ENCODE peak calls at places on chromosomes 3 and 15, in six cellular contexts. One of them, this sample, is unnamed. For H4K20me1, the result is how much of the 10 kb centered on the place peaks cover.

GRCh38 chr3:53342353-53342752 is 5.0 kb downstream of the DCP1A start:
- DNase-seq in SK-N-SH: no peak
- DNase-seq in GM12878: no peak
- DNase-seq in H1: no peak
- DNase-seq in HepG2: no peak
- DNase-seq in K562: no peak
- DNase-seq in this sample: no peak

GRCh38 chr3:72481542-72481941 is 366.7 kb downstream of the SHQ1 start:
- DNase-seq in K562: no peak
- DNase-seq in GM12878: no peak
- DNase-seq in SK-N-SH: no peak
- DNase-seq in HepG2: no peak
- DNase-seq in H1: no peak
- DNase-seq in this sample: no peak

GRCh38 chr3:78402720-78403119 is 1362.8 kb downstream of the ROBO2 start:
- DNase-seq in GM12878: no peak
- DNase-seq in HepG2: no peak
- DNase-seq in H1: no peak
- DNase-seq in SK-N-SH: no peak
- DNase-seq in K562: no peak
- DNase-seq in this sample: no peak

GRCh38 chr15:70199124-70199482 is 101.4 kb upstream of the TLE3 start:
- DNase-seq in HepG2: no peak
- DNase-seq in GM12878: no peak
- DNase-seq in SK-N-SH: peak
- DNase-seq in H1: no peak
- DNase-seq in K562: no peak
- DNase-seq in this sample: no peak

GRCh38 chr15:54687628-54688027 is 509.1 kb downstream of the RSL24D1 start:
- DNase-seq in SK-N-SH: no peak
- DNase-seq in H1: no peak
- DNase-seq in K562: no peak
- DNase-seq in HepG2: no peak
- DNase-seq in GM12878: no peak
- DNase-seq in this sample: no peak

GRCh38 chr3:118641608-118642007 is 393.0 kb downstream of the IGSF11 start:
- DNase-seq in GM12878: no peak
- DNase-seq in HepG2: no peak
- DNase-seq in SK-N-SH: peak
- DNase-seq in K562: no peak
- DNase-seq in H1: peak
- DNase-seq in this sample: no peak

GRCh38 chr15:100900136-100900894 is 18.8 kb upstream of the LRRK1 start:
- DNase-seq in SK-N-SH: no peak
- DNase-seq in H1: no peak
- DNase-seq in HepG2: no peak
- DNase-seq in GM12878: no peak
- DNase-seq in K562: no peak
- DNase-seq in this sample: no peak

GRCh38 chr3:173371848-173372487 is 25.6 kb upstream of the NLGN1 start:
- DNase-seq in SK-N-SH: peak
- DNase-seq in GM12878: no peak
- DNase-seq in H1: no peak
- DNase-seq in HepG2: no peak
- DNase-seq in K562: no peak
- DNase-seq in this sample: no peak

GRCh38 chr15:28945626-28946215 is 59.9 kb downstream of the APBA2 start:
- DNase-seq in HepG2: no peak
- DNase-seq in K562: no peak
- DNase-seq in GM12878: no peak
- DNase-seq in H1: no peak
- DNase-seq in SK-N-SH: no peak
- DNase-seq in this sample: no peak

GRCh38 chr3:12959838-12960378 is 113.3 kb downstream of the IQSEC1 start:
- DNase-seq in GM12878: no peak
- DNase-seq in K562: peak
- DNase-seq in SK-N-SH: no peak
- DNase-seq in H1: no peak
- DNase-seq in HepG2: no peak
- DNase-seq in this sample: no peak

GRCh38 chr3:126154391-126155279 is 25.8 kb downstream of the ALDH1L1 start:
- DNase-seq in SK-N-SH: no peak
- DNase-seq in H1: no peak
- DNase-seq in GM12878: no peak
- DNase-seq in K562: no peak
- DNase-seq in HepG2: no peak
- DNase-seq in this sample: no peak

GRCh38 chr3:158508481-158508880 is 62.5 kb upstream of the MLF1 start:
- DNase-seq in GM12878: no peak
- DNase-seq in K562: no peak
- DNase-seq in HepG2: no peak
- DNase-seq in H1: no peak
- DNase-seq in SK-N-SH: no peak
- DNase-seq in this sample: no peak

GRCh38 chr3:48285132-48285531 is 44.2 kb downstream of the ZNF589 start:
- DNase-seq in K562: no peak
- DNase-seq in H1: no peak
- DNase-seq in HepG2: no peak
- DNase-seq in GM12878: no peak
- DNase-seq in SK-N-SH: no peak
- DNase-seq in this sample: no peak

GRCh38 chr3:45313743-45314403 is 74.5 kb upstream of the LARS2 start:
- DNase-seq in H1: no peak
- DNase-seq in K562: no peak
- DNase-seq in SK-N-SH: no peak
- DNase-seq in GM12878: no peak
- DNase-seq in HepG2: no peak
- DNase-seq in this sample: no peak

GRCh38 chr15:49923671-49924070 is 195.4 kb downstream of the ATP8B4 start:
- DNase-seq in SK-N-SH: no peak
- DNase-seq in GM12878: no peak
- DNase-seq in HepG2: no peak
- DNase-seq in H1: no peak
- DNase-seq in K562: no peak
- DNase-seq in this sample: no peak

GRCh38 chr15:70490838-70491155 is 272.6 kb downstream of the UACA start:
- DNase-seq in K562: no peak
- DNase-seq in GM12878: no peak
- DNase-seq in SK-N-SH: no peak
- DNase-seq in H1: no peak
- DNase-seq in HepG2: no peak
- DNase-seq in this sample: no peak

GRCh38 chr3:71579934-71580318 is 3.6 kb downstream of the FOXP1 start:
- DNase-seq in K562: peak
- DNase-seq in HepG2: peak
- DNase-seq in GM12878: no peak
- DNase-seq in H1: no peak
- DNase-seq in SK-N-SH: no peak
- DNase-seq in this sample: no peak

GRCh38 chr15:76492538-76492937 is 156.0 kb downstream of the ISL2 start:
- DNase-seq in H1: no peak
- DNase-seq in HepG2: no peak
- DNase-seq in K562: no peak
- DNase-seq in GM12878: no peak
- DNase-seq in SK-N-SH: no peak
- DNase-seq in this sample: no peak

GRCh38 chr3:183330881-183331280 is 77.8 kb downstream of the B3GNT5 start:
- DNase-seq in SK-N-SH: no peak
- DNase-seq in GM12878: no peak
- DNase-seq in HepG2: no peak
- DNase-seq in K562: peak
- DNase-seq in H1: peak
- DNase-seq in this sample: no peak

GRCh38 chr3:147361671-147362420 is 44.5 kb downstream of the ZIC4 start:
- DNase-seq in HepG2: peak
- DNase-seq in GM12878: no peak
- DNase-seq in SK-N-SH: peak
- DNase-seq in K562: peak
- DNase-seq in H1: no peak
- DNase-seq in this sample: peak

GRCh38 chr3:147355104-147355854 is 51.1 kb downstream of the ZIC4 start:
- DNase-seq in SK-N-SH: no peak
- DNase-seq in HepG2: no peak
- DNase-seq in GM12878: no peak
- DNase-seq in H1: no peak
- DNase-seq in K562: no peak
- DNase-seq in this sample: no peak

GRCh38 chr3:57164217-57164605 is 942 bp downstream of the IL17RD start:
- DNase-seq in HepG2: no peak
- DNase-seq in GM12878: no peak
- DNase-seq in K562: no peak
- DNase-seq in SK-N-SH: no peak
- DNase-seq in H1: no peak
- DNase-seq in this sample: no peak

GRCh38 chr3:140552403-140552802 is 125.5 kb upstream of the TRIM42 start:
- DNase-seq in HepG2: no peak
- DNase-seq in K562: no peak
- DNase-seq in H1: no peak
- DNase-seq in GM12878: no peak
- DNase-seq in SK-N-SH: no peak
- DNase-seq in this sample: no peak

GRCh38 chr3:114584734-114585371 is 291.0 kb downstream of the TIGIT start:
- DNase-seq in GM12878: peak
- DNase-seq in H1: no peak
- DNase-seq in K562: no peak
- DNase-seq in SK-N-SH: no peak
- DNase-seq in HepG2: no peak
- DNase-seq in this sample: no peak

GRCh38 chr3:140579260-140579659 is 98.6 kb upstream of the TRIM42 start:
- DNase-seq in K562: no peak
- DNase-seq in HepG2: no peak
- DNase-seq in H1: no peak
- DNase-seq in SK-N-SH: no peak
- DNase-seq in GM12878: no peak
- DNase-seq in this sample: no peak

GRCh38 chr3:113560845-113561623 is 28.7 kb downstream of the SIDT1 start:
- DNase-seq in H1: no peak
- DNase-seq in SK-N-SH: peak
- DNase-seq in HepG2: no peak
- DNase-seq in GM12878: no peak
- DNase-seq in K562: no peak
- DNase-seq in this sample: no peak

GRCh38 chr15:78290222-78290621 is 9.2 kb downstream of the SKIC8 start:
- DNase-seq in GM12878: no peak
- DNase-seq in H1: no peak
- DNase-seq in HepG2: no peak
- DNase-seq in K562: no peak
- DNase-seq in SK-N-SH: no peak
- DNase-seq in this sample: no peak

GRCh38 chr15:78291698-78292097 is 7.7 kb downstream of the SKIC8 start:
- DNase-seq in H1: no peak
- DNase-seq in SK-N-SH: no peak
- DNase-seq in GM12878: no peak
- DNase-seq in K562: no peak
- DNase-seq in HepG2: no peak
- DNase-seq in this sample: no peak

GRCh38 chr15:78291052-78291451 is 8.4 kb downstream of the SKIC8 start:
- DNase-seq in HepG2: no peak
- DNase-seq in GM12878: no peak
- DNase-seq in K562: no peak
- DNase-seq in SK-N-SH: no peak
- DNase-seq in H1: no peak
- DNase-seq in this sample: no peak

DNA sequence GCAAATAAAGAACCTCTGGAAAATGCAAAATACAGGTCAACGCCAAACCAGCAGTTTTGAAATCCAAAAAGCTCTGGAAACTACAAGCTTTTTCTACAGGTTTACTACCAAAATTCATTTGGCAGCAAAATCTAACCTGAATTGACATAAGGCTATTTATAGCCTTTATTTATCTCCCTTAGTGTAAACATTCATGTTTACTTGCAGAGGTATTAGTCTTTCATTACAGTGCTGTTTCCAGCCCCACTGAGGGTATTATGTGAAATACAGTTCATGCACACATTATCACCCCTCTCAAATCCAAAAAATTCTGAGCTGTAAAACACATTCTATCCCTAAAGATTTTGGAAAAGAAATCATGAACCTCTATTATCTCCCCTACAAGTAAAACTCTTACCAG is 7.2 kb downstream of the SKIC8 start:
- DNase-seq in K562: no peak
- DNase-seq in GM12878: no peak
- DNase-seq in H1: no peak
- DNase-seq in HepG2: no peak
- DNase-seq in SK-N-SH: no peak
- DNase-seq in this sample: no peak
- TF ChIP-seq RAD21 in K562: no peak
- TF ChIP-seq RAD21 in GM12878: no peak
- TF ChIP-seq RAD21 in H1: no peak
- TF ChIP-seq RAD21 in HepG2: no peak
- TF ChIP-seq RAD21 in SK-N-SH: no peak
- TF ChIP-seq RAD21 in this sample: no peak

DNA sequence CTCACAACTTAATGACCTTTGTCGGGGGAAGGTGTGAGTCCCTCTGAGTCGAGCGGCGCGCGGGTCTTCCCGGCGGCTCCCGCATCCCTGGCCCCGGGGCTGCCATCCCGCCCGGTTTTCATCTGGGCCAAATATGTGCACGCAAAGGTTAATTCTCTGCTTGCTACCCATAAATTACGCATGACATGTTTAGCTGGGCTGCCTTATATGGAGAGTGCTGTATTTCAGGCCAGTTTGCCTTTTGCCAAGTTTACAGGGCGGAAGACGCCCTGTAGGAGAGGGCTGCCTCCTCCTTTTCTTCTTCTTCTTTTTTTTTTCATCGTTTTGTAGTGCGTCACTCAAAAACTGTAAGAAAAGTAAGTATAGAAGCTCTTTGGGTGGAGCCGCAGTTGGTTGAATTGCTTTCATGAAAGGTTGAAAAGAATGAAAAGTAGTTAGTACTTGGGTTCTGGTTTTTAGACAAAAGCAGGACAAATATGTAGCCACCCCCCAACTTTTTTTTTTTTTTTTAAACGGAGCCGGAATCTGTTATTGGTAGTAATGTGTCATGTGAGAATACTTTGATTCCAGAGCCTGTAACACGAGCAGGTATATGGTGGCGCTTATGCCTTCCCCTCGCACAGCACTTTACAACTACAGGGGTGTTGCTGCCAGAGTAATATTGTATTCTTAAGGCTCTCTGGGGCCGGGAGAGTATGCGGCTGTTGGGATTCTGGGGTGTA is 855 bp downstream of the MBNL1 start:
- DNase-seq in GM12878: no peak
- DNase-seq in HepG2: peak
- DNase-seq in K562: no peak
- DNase-seq in H1: no peak
- DNase-seq in SK-N-SH: peak
- DNase-seq in this sample: no peak
- H4K20me1 ChIP-seq in GM12878: under half
- H4K20me1 ChIP-seq in HepG2: under half
- H4K20me1 ChIP-seq in K562: under half
- H4K20me1 ChIP-seq in H1: under half
- H4K20me1 ChIP-seq in SK-N-SH: under half
- H4K20me1 ChIP-seq in this sample: under half

GRCh38 chr3:190495796-190496195 is 18.1 kb upstream of the IL1RAP start:
- DNase-seq in H1: no peak
- DNase-seq in HepG2: no peak
- DNase-seq in GM12878: no peak
- DNase-seq in K562: no peak
- DNase-seq in SK-N-SH: no peak
- DNase-seq in this sample: no peak
- TF ChIP-seq YY1 in H1: no peak
- TF ChIP-seq YY1 in HepG2: no peak
- TF ChIP-seq YY1 in GM12878: no peak
- TF ChIP-seq YY1 in K562: no peak
- TF ChIP-seq YY1 in SK-N-SH: no peak
- TF ChIP-seq YY1 in this sample: no peak

GRCh38 chr3:172129868-172130751 is 90.7 kb downstream of the FNDC3B start:
- DNase-seq in K562: peak
- DNase-seq in HepG2: peak
- DNase-seq in SK-N-SH: peak
- DNase-seq in H1: no peak
- DNase-seq in GM12878: no peak
- DNase-seq in this sample: peak
- TF ChIP-seq RAD21 in K562: no peak
- TF ChIP-seq RAD21 in HepG2: peak
- TF ChIP-seq RAD21 in SK-N-SH: no peak
- TF ChIP-seq RAD21 in H1: no peak
- TF ChIP-seq RAD21 in GM12878: no peak
- TF ChIP-seq RAD21 in this sample: no peak